ENCODE peak calls at places on chromosomes 7 and 10, in seven cellular contexts. M is mesenchymal stem cell, C is neuronal stem cell, S is IMR-90, G is H1, A is H9, J is trophoblast cell. F is an unnamed sample.
A peak's percentile ranks its signal among the peaks of the same experiment; 100 is the strongest.

GRCh38 chr10:101485681-101486554 is 102.1 kb downstream of the POLL start:
- DNase-seq in A (no peak), J (no peak), C (peak; percentile 30), G (no peak), M (no peak), S (no peak), F (peak; percentile 34)

GRCh38 chr10:120597902-120598301 is 140.9 kb downstream of the PLPP4 start:
- DNase-seq in S (no peak), J (no peak), G (no peak), C (no peak), A (no peak), M (no peak), F (no peak)

GRCh38 chr10:24118246-24118645 is 90.7 kb upstream of the KIAA1217 start:
- DNase-seq in A (no peak), M (no peak), G (no peak), S (no peak), J (no peak), C (no peak), F (peak; percentile 66)

GRCh38 chr7:117132385-117133120 is 179.3 kb downstream of the ST7 start:
- DNase-seq in J (peak; percentile 54), M (peak; percentile 81), A (no peak), S (peak; percentile 92), G (no peak), C (no peak), F (no peak)

GRCh38 chr10:1449806-1450205 is 287.5 kb downstream of the ADARB2 start:
- DNase-seq in G (no peak), C (no peak), A (no peak), S (no peak), M (no peak), J (no peak), F (no peak)

GRCh38 chr7:90671571-90671970 is 75.5 kb downstream of the CDK14 start:
- DNase-seq in S (no peak), C (no peak), G (no peak), J (no peak), A (no peak), M (no peak), F (no peak)

GRCh38 chr7:23746629-23747028 is 36.6 kb downstream of the STK31 start:
- DNase-seq in G (no peak), J (no peak), M (no peak), S (no peak), A (no peak), C (no peak), F (no peak)

GRCh38 chr10:47360419-47361040 is 12.4 kb downstream of the RBP3 start:
- DNase-seq in S (no peak), A (no peak), J (no peak), C (no peak), M (no peak), G (no peak), F (no peak)

GRCh38 chr10:72622271-72622670 is 3.6 kb downstream of the MICU1 start:
- DNase-seq in M (no peak), J (no peak), A (no peak), S (no peak), G (no peak), C (no peak), F (no peak)

GRCh38 chr7:90402785-90403173 is 482 bp upstream of the CLDN12 start:
- DNase-seq in G (no peak), S (no peak), C (no peak), M (no peak), A (no peak), J (no peak), F (no peak)

GRCh38 chr10:107215681-107216080 is 51.2 kb upstream of the SORCS1 start:
- DNase-seq in A (no peak), J (no peak), C (no peak), M (no peak), G (no peak), S (no peak), F (no peak)

GRCh38 chr7:98946389-98946788 is 68.1 kb downstream of the TRRAP start:
- DNase-seq in J (no peak), M (no peak), C (no peak), G (no peak), S (no peak), A (no peak), F (no peak)

GRCh38 chr7:98944386-98944785 is 66.1 kb downstream of the TRRAP start:
- DNase-seq in M (no peak), A (no peak), G (no peak), C (no peak), J (no peak), S (no peak), F (no peak)

GRCh38 chr7:98943336-98943735 is 65.0 kb downstream of the TRRAP start:
- DNase-seq in J (no peak), C (no peak), G (no peak), A (no peak), M (no peak), S (no peak), F (no peak)

GRCh38 chr7:98949336-98950044 is 71.2 kb downstream of the TRRAP start:
- DNase-seq in J (no peak), M (no peak), C (no peak), S (no peak), A (no peak), G (no peak), F (no peak)

GRCh38 chr7:98945852-98946251 is 67.5 kb downstream of the TRRAP start:
- DNase-seq in C (no peak), A (no peak), S (no peak), J (no peak), G (no peak), M (no peak), F (no peak)
- H3K23ac ChIP-seq in C (no peak overlapping the region), A (no peak overlapping the region), S (no peak overlapping the region), J (no peak overlapping the region), G (no peak overlapping the region), M (no peak overlapping the region), F (no peak overlapping the region)

GRCh38 chr10:124717911-124718734 is 26.1 kb downstream of the FAM53B start:
- DNase-seq in G (no peak), A (no peak), S (no peak), C (no peak), M (peak; percentile 9), J (no peak), F (no peak)
- H3K4me2 ChIP-seq in G (no peak overlapping the region), A (no peak overlapping the region), S (no peak overlapping the region), C (no peak overlapping the region), M (no peak overlapping the region), J (no peak overlapping the region), F (no peak overlapping the region)

GRCh38 chr7:106060394-106060920 is 51.7 kb downstream of the SYPL1 start:
- DNase-seq in G (no peak), J (no peak), A (no peak), C (no peak), S (no peak), M (no peak), F (no peak)
- H3K4me1 ChIP-seq in G (no peaks in the 10 kb centered on the region), J (peaks cover 8% of the 10 kb centered on the region), A (no peaks in the 10 kb centered on the region), C (peaks cover 20% of the 10 kb centered on the region), S (peaks cover 4% of the 10 kb centered on the region), M (peaks cover 16% of the 10 kb centered on the region), F (peaks cover 2% of the 10 kb centered on the region)

DNA sequence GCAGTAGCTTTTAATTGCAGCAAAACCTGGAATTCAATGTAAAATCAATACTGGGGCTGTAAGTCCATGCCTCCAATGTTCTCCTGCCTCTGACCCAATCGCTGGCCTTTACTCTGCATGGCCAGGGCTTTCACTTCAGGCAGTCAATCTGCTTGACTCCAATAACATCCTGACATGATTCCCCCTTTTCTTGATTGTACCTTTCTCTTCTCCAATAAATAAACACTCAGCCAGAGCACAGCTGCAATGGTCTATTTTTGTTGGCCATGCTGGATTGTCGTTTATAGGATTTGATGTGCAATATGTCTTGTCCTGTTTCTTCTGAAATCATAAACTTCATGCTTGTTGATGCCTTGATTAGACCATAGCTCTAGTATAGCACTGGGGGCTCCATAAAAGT is 97.8 kb upstream of the COL1A2 start:
- DNase-seq in J (no peak), M (no peak), S (no peak), G (no peak), A (no peak), C (no peak), F (no peak)
- H3K23ac ChIP-seq in J (no peak overlapping the region), M (no peak overlapping the region), S (peak overlapping the region; percentile 89), G (no peak overlapping the region), A (no peak overlapping the region), C (no peak overlapping the region), F (no peak overlapping the region)

DNA sequence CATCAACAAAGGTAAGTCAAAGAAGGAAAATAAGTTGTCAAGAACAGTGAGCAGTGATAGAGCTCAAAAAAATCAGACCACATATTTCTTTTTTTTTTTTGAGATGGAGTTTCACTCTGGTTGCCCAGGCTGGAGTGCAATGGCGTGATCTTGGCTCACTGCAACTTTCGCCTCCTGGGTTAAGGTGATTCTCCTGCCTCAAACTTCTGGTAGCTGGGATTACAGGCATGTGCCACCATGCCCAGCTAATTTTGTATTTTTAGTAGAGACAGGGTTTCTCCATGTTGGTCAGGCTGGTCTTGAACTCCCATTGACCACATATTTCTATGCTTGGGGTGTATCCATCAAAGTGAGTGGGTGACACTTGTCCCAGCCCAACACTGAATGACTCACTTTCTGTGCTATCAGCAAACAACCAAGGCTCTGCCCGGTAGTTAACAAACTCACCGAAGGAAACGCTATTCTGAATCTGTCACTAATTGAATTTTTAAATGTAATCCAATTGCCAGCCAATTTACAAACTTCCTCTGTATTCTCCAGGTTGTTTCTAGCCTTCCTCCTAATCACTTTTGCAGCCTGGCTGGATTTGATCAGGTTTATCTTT is 19.6 kb upstream of the SMNDC1 start:
- DNase-seq in S (peak; percentile 48), M (no peak), J (no peak), A (no peak), C (no peak), G (no peak), F (peak; percentile 82)
- H3K4me2 ChIP-seq in S (no peak overlapping the region), M (no peak overlapping the region), J (no peak overlapping the region), A (no peak overlapping the region), C (no peak overlapping the region), G (no peak overlapping the region), F (no peak overlapping the region)

DNA sequence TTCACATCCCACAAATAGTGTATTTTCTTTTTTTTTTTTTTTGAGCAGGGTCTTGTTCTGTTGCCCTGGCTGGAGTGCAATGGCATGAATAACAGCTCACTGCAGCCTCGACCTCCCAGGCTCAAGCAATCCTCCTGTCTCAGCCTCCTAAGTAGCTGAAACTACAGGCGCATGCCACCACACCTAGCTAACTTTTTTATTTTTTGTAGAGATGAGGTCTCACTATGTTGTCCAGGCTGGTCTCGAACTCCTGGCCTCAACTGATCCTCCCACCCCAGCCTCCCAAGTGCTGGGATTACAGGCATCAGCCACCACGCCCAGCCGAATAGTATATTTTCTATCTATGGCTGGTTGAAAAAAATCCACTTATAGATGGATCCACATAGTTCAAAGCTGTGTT is 12.5 kb downstream of the EZH2 start:
- DNase-seq in C (no peak), J (no peak), M (no peak), S (no peak), G (no peak), A (no peak), F (no peak)
- H3K4me1 ChIP-seq in C (no peaks in the 10 kb centered on the region), J (no peaks in the 10 kb centered on the region), M (no peaks in the 10 kb centered on the region), S (no peaks in the 10 kb centered on the region), G (no peaks in the 10 kb centered on the region), A (no peaks in the 10 kb centered on the region), F (no peaks in the 10 kb centered on the region)

GRCh38 chr7:45064047-45064725 is 24.6 kb downstream of the NACAD start:
- DNase-seq in M (no peak), G (no peak), S (no peak), A (no peak), C (no peak), J (no peak), F (no peak)
- H3K23ac ChIP-seq in M (no peak overlapping the region), G (no peak overlapping the region), S (no peak overlapping the region), A (no peak overlapping the region), C (no peak overlapping the region), J (no peak overlapping the region), F (no peak overlapping the region)

GRCh38 chr7:16916733-16917132 is 35.0 kb upstream of the AGR3 start:
- DNase-seq in A (no peak), C (no peak), G (no peak), J (no peak), M (no peak), S (no peak), F (no peak)
- H3K4me2 ChIP-seq in A (no peak overlapping the region), C (no peak overlapping the region), G (no peak overlapping the region), J (peak overlapping the region; percentile 33), M (no peak overlapping the region), S (no peak overlapping the region), F (no peak overlapping the region)